ENCODE peak calls at places on chromosomes 11 and 22, in eight cellular contexts. A, K, Z, O, C, J, Y and V are unnamed samples.

GRCh38 chr22:42459273-42460040 is 27.3 kb upstream of the NFAM1 start:
- DNase-seq in C (no peak), Z (no peak), A (peak; percentile 1), K (peak; percentile 75), Y (no peak), O (no peak), J (no peak), V (no peak)

GRCh38 chr11:97607301-97608000 is 1217.6 kb downstream of the JRKL start:
- DNase-seq in Z (no peak), K (no peak), O (no peak), C (no peak), J (no peak), A (no peak), Y (no peak), V (no peak)

GRCh38 chr11:107385361-107385982 is 72.2 kb downstream of the CWF19L2 start:
- DNase-seq in A (no peak), O (no peak), Z (no peak), Y (no peak), K (no peak), C (no peak), J (no peak), V (peak; percentile 9)

GRCh38 chr11:15723966-15724365 is 609.2 kb downstream of the INSC start:
- DNase-seq in Y (no peak), J (no peak), Z (no peak), C (no peak), A (no peak), K (no peak), O (no peak), V (no peak)

GRCh38 chr11:114447892-114448291 is 8.6 kb downstream of the REXO2 start:
- DNase-seq in Z (no peak), A (no peak), K (no peak), J (no peak), C (no peak), O (no peak), Y (no peak), V (no peak)

GRCh38 chr11:27722945-27723344 is 22.7 kb upstream of the BDNF start:
- DNase-seq in K (peak; percentile 23), A (peak; percentile 12), Z (no peak), C (peak; percentile 46), O (no peak), Y (no peak), J (no peak), V (no peak)

GRCh38 chr11:73291196-73291595 is 16.9 kb upstream of the ARHGEF17 start:
- DNase-seq in C (no peak), J (no peak), Z (no peak), Y (no peak), K (no peak), O (no peak), A (no peak), V (no peak)

GRCh38 chr11:65560555-65561418 is 2.6 kb upstream of the LTBP3 start:
- DNase-seq in K (peak; percentile 72), A (peak; percentile 67), J (no peak), Y (no peak), Z (no peak), O (no peak), C (no peak), V (peak; percentile 46)

GRCh38 chr22:44828193-44828592 is 75.8 kb downstream of the ARHGAP8 start:
- DNase-seq in J (no peak), Y (no peak), A (no peak), Z (no peak), C (peak; percentile 82), K (peak; percentile 81), O (no peak), V (no peak)

GRCh38 chr11:67674442-67674871 is at the start of gene ALDH3B2:
- DNase-seq in C (peak; percentile 69), Z (peak; percentile 90), K (peak; percentile 90), O (no peak), J (no peak), A (peak; percentile 70), Y (no peak), V (peak; percentile 98)

GRCh38 chr22:27776410-27776958 is 25.1 kb downstream of the MN1 start:
- DNase-seq in J (no peak), Z (no peak), Y (no peak), A (no peak), O (no peak), C (no peak), K (peak; percentile 45), V (no peak)

GRCh38 chr11:78266451-78266850 is 77.7 kb downstream of the USP35 start:
- DNase-seq in Z (no peak), A (no peak), C (no peak), J (no peak), O (no peak), Y (no peak), K (no peak), V (peak; percentile 52)

GRCh38 chr11:47398011-47398410 is 10.4 kb upstream of the SLC39A13 start:
- DNase-seq in Z (no peak), J (no peak), Y (no peak), O (no peak), C (no peak), K (no peak), A (no peak), V (no peak)

GRCh38 chr11:59710136-59710847 is 3.4 kb downstream of the OR10V1 start:
- DNase-seq in K (no peak), O (no peak), J (no peak), Z (no peak), Y (no peak), A (no peak), C (no peak), V (no peak)

GRCh38 chr11:38136887-38137286 is 1538.9 kb upstream of the RAG2 start:
- DNase-seq in C (no peak), Z (no peak), K (no peak), Y (no peak), A (no peak), J (no peak), O (no peak), V (no peak)

GRCh38 chr11:32891657-32892354 is 805 bp upstream of the QSER1 start:
- DNase-seq in Z (no peak), O (no peak), Y (no peak), A (peak; percentile 89), J (no peak), C (no peak), K (no peak), V (no peak)

GRCh38 chr22:40512426-40513136 is 123.9 kb downstream of the MRTFA start:
- DNase-seq in A (no peak), C (no peak), K (no peak), Y (no peak), O (no peak), J (no peak), Z (no peak), V (no peak)

GRCh38 chr11:75334402-75334891 is 17.0 kb downstream of the ARRB1 start:
- DNase-seq in J (no peak), O (no peak), Y (no peak), C (no peak), K (peak; percentile 91), Z (no peak), A (no peak), V (no peak)

GRCh38 chr11:47278769-47279168 is 8.8 kb downstream of the MADD start:
- DNase-seq in Y (no peak), C (no peak), Z (no peak), A (no peak), K (no peak), J (no peak), O (no peak), V (no peak)

GRCh38 chr11:126474220-126474619 is 118.7 kb downstream of the ST3GAL4 start:
- DNase-seq in Y (no peak), J (no peak), O (no peak), Z (no peak), K (no peak), C (no peak), A (peak; percentile 20), V (no peak)

GRCh38 chr22:29306175-29306829 is at the start of gene GAS2L1:
- DNase-seq in C (peak; percentile 82), Y (no peak), A (peak; percentile 74), Z (peak; percentile 97), K (peak; percentile 92), J (peak; percentile 16), O (no peak), V (peak; percentile 89)

GRCh38 chr22:46563381-46564083 is 26.1 kb upstream of the CELSR1 start:
- DNase-seq in Y (peak; percentile 36), A (peak; percentile 88), O (peak; percentile 56), C (peak; percentile 87), J (peak; percentile 66), K (peak; percentile 86), Z (no peak), V (peak; percentile 75)